ENCODE peak calls at places on chromosomes 1 and 21, in five cellular contexts. W, I, Y, H and U are unnamed samples. For H3K4me1, the result is how much of the 10 kb centered on the place peaks cover.

GRCh38 chr21:45542667-45543370 is 579 bp upstream of the SLC19A1 start:
- DNase-seq in H (no peak), W (peak), Y (no peak), I (no peak), U (no peak)

GRCh38 chr1:189606795-189607476 is 870.7 kb downstream of the BRINP3 start:
- DNase-seq in H (no peak), I (no peak), Y (no peak), W (no peak), U (no peak)

GRCh38 chr1:25644962-25645361 is 28.4 kb downstream of the MAN1C1 start:
- DNase-seq in Y (no peak), W (no peak), H (no peak), I (no peak), U (no peak)

GRCh38 chr1:91026777-91027176 is 4.9 kb upstream of the ZNF644 start:
- DNase-seq in H (peak), W (no peak), I (no peak), Y (no peak), U (no peak)

GRCh38 chr1:2019571-2020309 is 595 bp downstream of the GABRD start:
- DNase-seq in W (peak), H (no peak), I (no peak), Y (peak), U (no peak)

GRCh38 chr1:198113302-198113701 is 43.5 kb upstream of the NEK7 start:
- DNase-seq in W (no peak), H (no peak), Y (no peak), I (no peak), U (no peak)

GRCh38 chr1:40774266-40774998 is 9.2 kb upstream of the KCNQ4 start:
- DNase-seq in I (peak), W (peak), H (peak), Y (peak), U (peak)

GRCh38 chr1:58996341-58997059 is 212.7 kb upstream of the JUN start:
- DNase-seq in H (no peak), I (no peak), Y (no peak), W (no peak), U (no peak)

GRCh38 chr1:179025125-179025974 is at the start of gene FAM20B:
- DNase-seq in H (peak), Y (peak), I (peak), W (peak), U (no peak)
- TF ChIP-seq POLR2AphosphoS5 in H (no peak), Y (no peak), I (no peak), W (peak), U (no peak)

GRCh38 chr1:26853156-26853555 is 9.8 kb upstream of the SFN start:
- DNase-seq in H (peak), Y (peak), W (peak), I (peak), U (peak)

GRCh38 chr1:26856181-26856580 is 6.8 kb upstream of the SFN start:
- DNase-seq in H (no peak), I (no peak), Y (no peak), W (no peak), U (no peak)

GRCh38 chr1:26855636-26856035 is 7.3 kb upstream of the SFN start:
- DNase-seq in I (no peak), W (no peak), H (no peak), Y (no peak), U (no peak)

GRCh38 chr1:26853600-26853999 is 9.3 kb upstream of the SFN start:
- DNase-seq in H (no peak), Y (no peak), W (no peak), I (no peak), U (no peak)

GRCh38 chr1:26854953-26855352 is 8.0 kb upstream of the SFN start:
- DNase-seq in H (no peak), I (no peak), W (no peak), Y (no peak), U (no peak)
- H3K4me1 ChIP-seq in H (under half), I (half or more), W (under half), Y (under half), U (under half)

GRCh38 chr1:211851174-211851573 is 20.6 kb upstream of the LPGAT1 start:
- DNase-seq in W (no peak), H (no peak), Y (no peak), I (no peak), U (no peak)
- TF ChIP-seq REST in W (no peak), H (no peak), Y (no peak), I (no peak), U (no peak)

DNA sequence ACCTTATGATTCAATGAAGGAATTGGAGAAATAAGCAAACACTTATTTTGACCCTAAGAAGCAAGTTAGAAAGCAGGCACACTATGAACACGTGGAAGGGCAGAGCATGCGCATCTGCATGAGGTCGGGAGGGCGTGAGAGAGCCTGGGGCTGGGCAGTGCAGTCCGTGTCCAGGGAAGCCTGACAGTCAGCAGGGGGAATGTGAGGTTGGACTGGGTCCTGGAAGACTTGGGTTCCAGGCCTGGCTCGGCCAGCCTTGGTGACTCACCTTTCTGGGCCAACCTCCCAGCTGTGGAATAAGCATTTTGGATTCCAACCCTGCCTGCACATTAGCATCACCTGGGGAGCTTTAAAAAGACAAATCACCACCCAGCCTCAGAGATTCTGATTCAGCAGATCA is 26.6 kb upstream of the LMX1A start:
- DNase-seq in W (no peak), I (no peak), H (no peak), Y (no peak), U (no peak)
- TF ChIP-seq POLR2AphosphoS5 in W (no peak), I (no peak), H (no peak), Y (no peak), U (no peak)

GRCh38 chr1:204562075-204562990 is 46.1 kb downstream of the MDM4 start:
- DNase-seq in H (no peak), W (no peak), Y (no peak), I (no peak), U (no peak)
- H3K4me1 ChIP-seq in H (under half), W (under half), Y (under half), I (under half), U (under half)

GRCh38 chr1:12546771-12547585 is 71.0 kb downstream of the DHRS3 start:
- DNase-seq in I (no peak), Y (no peak), W (no peak), H (no peak), U (no peak)
- TF ChIP-seq REST in I (no peak), Y (no peak), W (no peak), H (no peak), U (no peak)